ENCODE peak calls at places on chromosomes 13 and 19, in seven cellular contexts. H is mesothelial cell of epicardium, J is WTC11, X is right lobe of liver, C is astrocyte of the cerebellum, M is MCF 10A, Q is endodermal cell. V is an unnamed sample.

GRCh38 chr13:53921473-53921872 is 892.9 kb downstream of the OLFM4 start:
- DNase-seq in M (no peak), J (no peak), Q (no peak), X (no peak), C (no peak), H (no peak), V (no peak)

GRCh38 chr19:5943623-5944022 is 29.6 kb downstream of the CAPS start:
- DNase-seq in M (no peak), H (no peak), Q (no peak), C (no peak), X (no peak), J (no peak), V (no peak)

GRCh38 chr19:11324079-11324661 is 15.3 kb downstream of the RAB3D start:
- DNase-seq in Q (no peak), X (peak), J (no peak), C (peak), H (peak), M (peak), V (no peak)

GRCh38 chr13:64078025-64078424 is 2662.4 kb upstream of the PCDH20 start:
- DNase-seq in J (no peak), Q (no peak), C (no peak), X (no peak), M (no peak), H (no peak), V (no peak)

GRCh38 chr19:8517551-8518442 is 3.8 kb upstream of the ZNF414 start:
- DNase-seq in Q (no peak), C (no peak), X (no peak), J (no peak), M (peak), H (no peak), V (no peak)

GRCh38 chr13:32060319-32060924 is 28.8 kb downstream of the FRY start:
- DNase-seq in X (no peak), Q (peak), C (no peak), H (no peak), M (no peak), J (no peak), V (no peak)

GRCh38 chr13:23984541-23984940 is 87.2 kb upstream of the C1QTNF9B start:
- DNase-seq in M (peak), J (no peak), C (peak), X (no peak), Q (no peak), H (no peak), V (no peak)

GRCh38 chr19:12801466-12802266 is at the start of the genes PRDX2 and THSD8:
- DNase-seq in Q (peak), C (no peak), J (peak), X (peak), M (peak), H (peak), V (peak)

GRCh38 chr13:26132756-26133155 is 80.9 kb upstream of the SHISA2 start:
- DNase-seq in M (peak), H (no peak), Q (no peak), X (no peak), C (no peak), J (no peak), V (no peak)

GRCh38 chr13:39895254-39895653 is 239.8 kb downstream of the COG6 start:
- DNase-seq in Q (no peak), J (no peak), X (no peak), C (no peak), M (no peak), H (no peak), V (no peak)

GRCh38 chr13:35489050-35489449 is 12.6 kb upstream of the MAB21L1 start:
- DNase-seq in M (no peak), X (no peak), J (no peak), Q (no peak), C (no peak), H (no peak), V (no peak)

GRCh38 chr13:87459419-87459818 is 211.8 kb upstream of the SLITRK5 start:
- DNase-seq in X (no peak), J (no peak), M (peak), Q (no peak), H (no peak), C (no peak), V (no peak)

GRCh38 chr19:45442927-45443461 is 19.3 kb upstream of the ERCC1 start:
- DNase-seq in J (peak), M (peak), C (no peak), H (no peak), Q (peak), X (peak), V (no peak)

GRCh38 chr13:29959086-29959485 is 108.7 kb upstream of the UBL3 start:
- DNase-seq in C (no peak), J (no peak), X (no peak), Q (peak), H (no peak), M (no peak), V (no peak)

GRCh38 chr19:3469638-3470499 is 10.5 kb downstream of the SMIM24 start:
- DNase-seq in Q (peak), X (no peak), H (no peak), M (peak), J (no peak), C (no peak), V (no peak)
- TF ChIP-seq CTCF in Q (peak), X (no peak), H (no peak), M (no peak), J (no peak), C (no peak), V (no peak)

GRCh38 chr13:80604094-80604493 is 263.2 kb upstream of the SPRY2 start:
- DNase-seq in C (no peak), Q (no peak), H (no peak), M (no peak), X (no peak), J (no peak), V (no peak)
- TF ChIP-seq CTCF in C (no peak), Q (peak), H (no peak), M (no peak), X (no peak), J (no peak), V (no peak)

GRCh38 chr13:44989941-44990340 is 603 bp downstream of the GPALPP1 start:
- DNase-seq in C (no peak), J (no peak), M (no peak), H (no peak), X (no peak), Q (peak), V (no peak)
- TF ChIP-seq CTCF in C (no peak), J (no peak), M (no peak), H (no peak), X (no peak), Q (no peak), V (no peak)

GRCh38 chr13:21661097-21661496 is 9.8 kb upstream of the FGF9 start:
- DNase-seq in X (no peak), J (no peak), M (no peak), H (no peak), Q (no peak), C (no peak), V (no peak)

GRCh38 chr13:21663197-21663596 is 7.7 kb upstream of the FGF9 start:
- DNase-seq in J (no peak), Q (no peak), C (no peak), M (peak), H (no peak), X (no peak), V (no peak)

GRCh38 chr13:21661510-21661909 is 9.4 kb upstream of the FGF9 start:
- DNase-seq in H (no peak), C (no peak), M (no peak), Q (no peak), J (no peak), X (no peak), V (no peak)

GRCh38 chr13:21657538-21657937 is 13.3 kb upstream of the FGF9 start:
- DNase-seq in J (no peak), C (no peak), X (no peak), Q (no peak), H (no peak), M (peak), V (no peak)
- TF ChIP-seq CTCF in J (no peak), C (no peak), X (no peak), Q (no peak), H (no peak), M (no peak), V (no peak)

DNA sequence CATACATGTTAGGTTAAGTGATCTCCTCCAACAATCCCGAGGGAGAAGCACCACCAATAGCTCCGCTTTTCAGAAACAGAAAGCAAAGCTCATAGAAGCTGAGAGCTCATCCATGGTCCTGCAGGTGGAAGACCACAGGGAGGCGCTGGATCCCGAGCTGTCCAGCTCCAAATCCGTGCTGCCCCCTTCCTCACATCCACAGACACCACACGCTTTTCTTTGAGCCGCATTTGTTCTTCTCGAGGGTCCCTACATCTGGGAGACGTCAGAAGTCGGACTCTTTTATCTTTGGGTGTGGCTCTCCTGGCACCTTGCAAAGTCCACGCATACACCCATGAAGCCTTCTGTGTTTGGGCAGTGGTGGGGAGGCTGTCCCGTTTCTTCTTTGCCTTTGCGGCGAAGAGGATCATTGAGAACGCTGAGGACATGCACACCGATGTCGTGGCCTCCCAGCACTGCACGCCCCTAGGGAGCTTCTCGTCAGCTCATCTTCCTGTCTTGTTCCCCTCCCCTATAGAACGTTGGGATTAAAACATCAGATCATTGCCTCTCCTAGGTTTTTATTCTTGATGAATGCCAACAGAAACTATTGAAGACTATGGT is 184.8 kb downstream of the TEX29 start:
- DNase-seq in C (no peak), X (no peak), J (peak), M (no peak), Q (peak), H (no peak), V (no peak)
- TF ChIP-seq CTCF in C (no peak), X (no peak), J (peak), M (no peak), Q (peak), H (no peak), V (peak)

DNA sequence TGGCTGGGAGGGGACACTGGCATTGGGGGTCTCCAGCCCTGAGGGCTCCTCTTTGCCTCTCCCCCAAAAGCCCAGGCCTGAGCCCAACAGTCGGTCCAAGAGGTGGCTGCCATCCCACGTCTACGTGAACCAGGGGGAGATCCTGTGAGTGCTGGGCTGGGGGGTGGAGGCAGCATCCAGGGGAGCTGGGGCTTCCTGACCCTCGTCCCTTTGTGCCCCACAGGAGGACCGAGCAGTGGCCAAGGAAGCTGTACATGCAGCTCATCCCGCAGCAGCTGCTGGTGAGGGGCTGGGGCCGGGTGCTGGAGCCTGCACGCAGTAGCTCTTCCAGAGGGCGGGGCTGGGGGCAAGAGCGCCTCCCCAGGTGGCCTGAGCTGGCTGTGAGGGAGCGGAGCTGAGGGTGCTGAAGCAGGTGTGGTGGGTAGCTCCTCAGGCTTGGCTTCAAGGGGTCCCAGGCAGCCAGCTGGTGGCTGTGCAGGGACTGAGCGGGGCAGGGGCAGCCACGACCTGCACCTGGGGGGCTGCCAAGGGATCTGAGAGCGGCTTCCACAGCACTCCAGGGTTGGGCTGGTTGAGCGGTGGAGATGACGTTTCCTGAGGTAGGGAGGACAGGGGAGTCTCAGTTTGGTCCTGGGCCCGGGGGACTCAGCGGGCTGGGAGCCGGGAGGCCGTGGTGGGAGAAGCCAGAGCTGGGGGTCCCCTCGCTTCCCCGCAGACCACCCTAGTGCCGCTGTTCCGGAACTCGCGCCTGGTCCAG is 7.1 kb downstream of the PTOV1 start:
- DNase-seq in H (no peak), Q (peak), X (peak), M (no peak), J (no peak), C (no peak), V (peak)
- TF ChIP-seq CTCF in H (no peak), Q (no peak), X (no peak), M (no peak), J (no peak), C (no peak), V (no peak)

GRCh38 chr19:17305517-17306284 is at the start of gene MRPL34:
- DNase-seq in X (peak), Q (peak), M (peak), H (peak), C (peak), J (peak), V (peak)
- TF ChIP-seq CTCF in X (peak), Q (peak), M (peak), H (no peak), C (peak), J (no peak), V (peak)